ENCODE peak calls at places on chromosomes 7 and 10, in eight cellular contexts. A is astrocyte, E is adipocyte, D is PC-3, W is colonic mucosa, M is fibroblast of lung, X is IMR-90, F is GM12878. B is an unnamed sample.

GRCh38 chr10:68359189-68359588 is 26.5 kb upstream of the PBLD start:
- DNase-seq in M (no peak), A (no peak), W (no peak), X (no peak), F (no peak), E (no peak), D (no peak), B (no peak)

GRCh38 chr10:53111529-53111928 is 338.9 kb upstream of the MBL2 start:
- DNase-seq in D (peak), W (no peak), X (no peak), E (no peak), A (no peak), M (no peak), F (no peak), B (peak)

GRCh38 chr10:29951441-29951931 is 107.9 kb downstream of the JCAD start:
- DNase-seq in E (no peak), M (peak), D (no peak), F (no peak), X (peak), W (no peak), A (peak), B (no peak)

GRCh38 chr7:120995659-120996058 is 7.1 kb downstream of the CPED1 start:
- DNase-seq in F (no peak), W (no peak), E (no peak), A (no peak), D (no peak), M (no peak), X (no peak), B (no peak)

GRCh38 chr10:60343254-60343653 is 46.4 kb downstream of the ANK3 start:
- DNase-seq in W (no peak), A (peak), E (no peak), D (peak), F (no peak), M (peak), X (peak), B (no peak)

GRCh38 chr7:1121886-1122831 is 34.2 kb downstream of the GPER1 start:
- DNase-seq in W (no peak), E (no peak), A (no peak), F (no peak), M (no peak), X (no peak), D (no peak), B (peak)

GRCh38 chr10:133313192-133313591 is 4.5 kb downstream of the ZNF511 start:
- DNase-seq in D (no peak), M (no peak), E (no peak), X (no peak), F (no peak), W (no peak), A (no peak), B (peak)

GRCh38 chr7:150959739-150960734 is 18.1 kb downstream of the KCNH2 start:
- DNase-seq in E (no peak), F (no peak), W (no peak), A (no peak), M (no peak), D (no peak), X (no peak), B (no peak)

GRCh38 chr7:94228223-94228622 is 166.5 kb upstream of the COL1A2 start:
- DNase-seq in F (no peak), D (no peak), X (no peak), A (no peak), W (no peak), E (no peak), M (no peak), B (no peak)

GRCh38 chr10:66842867-66843266 is 83.0 kb upstream of the LRRTM3 start:
- DNase-seq in M (no peak), D (no peak), W (no peak), X (no peak), E (no peak), A (no peak), F (no peak), B (no peak)

GRCh38 chr10:17835688-17836087 is 26.5 kb downstream of the MRC1 start:
- DNase-seq in M (peak), X (peak), A (peak), W (no peak), E (peak), F (no peak), D (peak), B (no peak)

GRCh38 chr10:98361131-98361633 is 53.8 kb downstream of the PYROXD2 start:
- DNase-seq in E (no peak), A (peak), D (no peak), M (peak), F (peak), W (peak), X (peak), B (peak)

GRCh38 chr10:122546242-122546641 is 14.3 kb upstream of the DMBT1 start:
- DNase-seq in M (no peak), A (no peak), D (no peak), X (no peak), E (no peak), F (no peak), W (no peak), B (no peak)

GRCh38 chr7:142795339-142795863 is 24.6 kb downstream of the PRSS2 start:
- DNase-seq in E (no peak), F (no peak), M (peak), W (no peak), D (peak), X (no peak), A (no peak), B (peak)

GRCh38 chr7:1569016-1569415 is 816 bp downstream of the PSMG3 start:
- DNase-seq in D (peak), F (no peak), W (peak), M (peak), X (peak), E (no peak), A (peak), B (peak)

GRCh38 chr10:86354761-86355540 is 11.6 kb downstream of the GRID1 start:
- DNase-seq in X (no peak), M (no peak), E (no peak), A (no peak), W (no peak), F (no peak), D (no peak), B (peak)

GRCh38 chr10:74502963-74503608 is 323.3 kb upstream of the KAT6B start:
- DNase-seq in M (peak), D (peak), X (peak), A (peak), W (no peak), F (peak), E (peak), B (no peak)

GRCh38 chr10:10259013-10259412 is 758.7 kb upstream of the CELF2 start:
- DNase-seq in M (no peak), E (no peak), A (no peak), X (no peak), W (no peak), F (no peak), D (no peak), B (no peak)

DNA sequence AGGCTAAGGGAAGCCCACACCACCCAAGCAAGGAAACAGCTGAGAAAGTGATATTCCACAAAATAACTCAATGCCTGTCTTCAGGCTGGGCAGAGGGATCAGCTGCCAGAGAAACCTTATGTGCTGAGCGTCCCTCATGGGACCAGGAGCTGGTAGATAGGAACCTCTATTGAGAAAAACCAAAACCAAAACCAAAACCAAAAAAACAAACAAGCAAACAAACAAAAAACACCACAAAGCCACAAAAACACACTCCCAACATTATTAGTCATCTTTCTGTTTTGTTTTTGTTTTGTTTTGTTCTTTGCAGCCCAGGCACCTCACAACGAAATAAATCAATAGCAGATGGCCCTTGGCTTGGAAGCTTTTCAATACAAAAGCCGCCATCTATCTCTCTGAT is 760.8 kb upstream of the CELF2 start:
- DNase-seq in F (no peak), X (no peak), A (no peak), M (no peak), D (no peak), W (no peak), E (no peak), B (no peak)
- H3K9ac ChIP-seq in F (no peak), X (no peak), A (no peak), M (no peak), D (no peak), W (no peak), E (no peak), B (no peak)

GRCh38 chr7:29255199-29255838 is 60.7 kb downstream of the CHN2 start:
- DNase-seq in M (no peak), A (no peak), W (no peak), F (no peak), D (peak), X (no peak), E (no peak), B (no peak)
- H3K9ac ChIP-seq in M (no peak), A (no peak), W (no peak), F (no peak), D (no peak), X (no peak), E (no peak), B (no peak)

GRCh38 chr10:79562135-79562756 is 2.0 kb upstream of the SFTPA2 start:
- DNase-seq in X (peak), D (no peak), M (peak), W (peak), F (no peak), E (peak), A (peak), B (peak)
- H3K9ac ChIP-seq in X (no peak), D (no peak), M (no peak), W (no peak), F (no peak), E (no peak), A (no peak), B (no peak)

GRCh38 chr7:106959753-106960152 is 84.8 kb upstream of the PRKAR2B start:
- DNase-seq in X (no peak), E (no peak), D (peak), A (no peak), F (no peak), W (no peak), M (no peak), B (no peak)

GRCh38 chr7:106966121-106966520 is 78.4 kb upstream of the PRKAR2B start:
- DNase-seq in W (no peak), M (no peak), D (no peak), F (no peak), E (no peak), A (no peak), X (peak), B (no peak)

GRCh38 chr7:106957766-106958165 is 86.7 kb upstream of the PRKAR2B start:
- DNase-seq in M (no peak), A (no peak), X (no peak), F (no peak), E (peak), D (peak), W (no peak), B (no peak)

GRCh38 chr7:106964455-106964854 is 80.0 kb upstream of the PRKAR2B start:
- DNase-seq in D (no peak), X (peak), E (no peak), A (no peak), M (no peak), W (no peak), F (no peak), B (no peak)

GRCh38 chr7:106962751-106963150 is 81.8 kb upstream of the PRKAR2B start:
- DNase-seq in W (no peak), F (no peak), X (no peak), M (no peak), E (no peak), D (no peak), A (no peak), B (no peak)
- H3K9ac ChIP-seq in W (no peak), F (no peak), X (no peak), M (no peak), E (no peak), D (no peak), A (no peak), B (no peak)

GRCh38 chr7:140641532-140642191 is 1.0 kb upstream of the DENND2A start:
- DNase-seq in F (no peak), M (no peak), E (peak), D (no peak), W (no peak), A (no peak), X (no peak), B (no peak)
- H3K9ac ChIP-seq in F (no peak), M (peak), E (peak), D (no peak), W (peak), A (peak), X (no peak), B (no peak)

DNA sequence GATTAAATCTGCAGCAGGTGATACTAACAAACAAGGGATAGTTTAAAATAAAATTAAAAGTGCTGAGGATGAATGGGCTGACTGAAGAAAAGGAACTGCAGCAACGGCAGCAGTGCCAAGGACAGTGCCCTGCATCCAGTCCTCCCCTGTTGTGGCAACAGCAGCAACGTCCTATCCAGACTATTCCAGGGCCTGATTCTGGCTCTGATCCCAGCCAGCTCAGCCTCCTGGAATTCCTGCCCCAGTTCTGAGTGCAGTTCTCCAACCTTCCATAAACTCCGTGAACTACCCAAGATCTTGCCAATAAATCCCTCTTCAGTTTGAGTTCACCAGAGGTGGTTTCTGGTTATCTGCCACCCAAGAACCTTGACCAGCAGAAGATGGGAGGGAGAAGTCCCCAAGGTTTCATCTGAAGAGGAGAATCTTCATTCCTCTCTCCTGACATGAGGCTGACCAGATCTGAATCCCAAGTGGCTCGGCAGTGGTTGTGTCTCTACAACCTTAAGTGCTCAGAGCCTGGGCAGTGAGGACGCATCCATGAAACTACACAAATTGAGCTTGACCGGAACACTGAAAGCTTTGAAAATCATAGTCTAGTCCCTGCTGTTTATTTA is 115.8 kb downstream of the SORBS1 start:
- DNase-seq in X (peak), M (peak), D (peak), A (peak), E (peak), W (peak), F (no peak), B (peak)
- H3K9ac ChIP-seq in X (no peak), M (no peak), D (no peak), A (no peak), E (peak), W (no peak), F (no peak), B (peak)

GRCh38 chr7:95180-95862 is 97.0 kb upstream of the FAM20C start:
- DNase-seq in D (peak), W (no peak), F (no peak), A (peak), X (peak), E (no peak), M (peak), B (no peak)
- H3K9ac ChIP-seq in D (peak), W (no peak), F (no peak), A (peak), X (no peak), E (no peak), M (no peak), B (no peak)

GRCh38 chr10:102627446-102628293 is 16.6 kb upstream of the TRIM8 start:
- DNase-seq in F (no peak), W (no peak), E (peak), X (peak), D (peak), M (peak), A (peak), B (peak)
- H3K9ac ChIP-seq in F (no peak), W (peak), E (peak), X (peak), D (peak), M (peak), A (peak), B (peak)

B was measured in kidney.